ENCODE peak calls at places on chromosomes 5 and 9, in five cellular contexts. D, H, C, Y and E are unnamed samples.

GRCh38 chr5:180067986-180068385 is 3.6 kb downstream of the RNF130 start:
- DNase-seq in C (no peak), Y (no peak), H (no peak), D (no peak), E (no peak)

GRCh38 chr5:180467028-180467427 is 27.2 kb upstream of the CNOT6 start:
- DNase-seq in D (no peak), C (no peak), H (no peak), Y (no peak), E (no peak)

GRCh38 chr9:105114956-105115728 is 129.3 kb upstream of the SLC44A1 start:
- DNase-seq in C (peak; percentile 53), Y (no peak), D (no peak), H (peak; percentile 68), E (peak; percentile 40)

GRCh38 chr5:174409070-174409469 is 315.3 kb upstream of the MSX2 start:
- DNase-seq in C (no peak), D (no peak), Y (no peak), H (no peak), E (no peak)

GRCh38 chr9:98989036-98990000 is 45.6 kb downstream of the COL15A1 start:
- DNase-seq in H (peak; percentile 95), D (no peak), Y (peak; percentile 51), C (no peak), E (no peak)

GRCh38 chr9:22238809-22239684 is 207.6 kb upstream of the DMRTA1 start:
- DNase-seq in C (no peak), H (no peak), Y (no peak), D (peak; percentile 16), E (peak; percentile 14)

GRCh38 chr5:218457-219289 is 553 bp downstream of the SDHA start:
- DNase-seq in H (peak; percentile 41), C (peak; percentile 53), Y (peak; percentile 52), D (peak; percentile 28), E (peak; percentile 20)

GRCh38 chr5:126939887-126940286 is 90.5 kb downstream of the MARCHF3 start:
- DNase-seq in D (no peak), C (no peak), Y (no peak), H (no peak), E (no peak)

GRCh38 chr5:50744761-50745160 is 78.3 kb downstream of the PARP8 start:
- DNase-seq in C (no peak), Y (no peak), D (no peak), H (no peak), E (no peak)

GRCh38 chr9:37503736-37504135 is 18.0 kb downstream of the POLR1E start:
- DNase-seq in H (no peak), D (no peak), C (no peak), Y (no peak), E (no peak)

GRCh38 chr5:141992349-141992963 is 20.4 kb downstream of the GNPDA1 start:
- DNase-seq in H (peak; percentile 85), C (peak; percentile 86), D (peak; percentile 52), Y (peak; percentile 27), E (peak; percentile 40)

GRCh38 chr9:79362100-79363081 is 209.4 kb upstream of the TLE4 start:
- DNase-seq in C (no peak), D (peak; percentile 49), Y (peak; percentile 46), H (no peak), E (no peak)

GRCh38 chr9:114282926-114283325 is 40.0 kb upstream of the ORM1 start:
- DNase-seq in D (no peak), Y (no peak), C (no peak), H (no peak), E (no peak)

GRCh38 chr5:158943057-158943456 is 156.7 kb downstream of the EBF1 start:
- DNase-seq in Y (no peak), H (peak; percentile 55), D (no peak), C (no peak), E (no peak)

GRCh38 chr5:142425286-142426065 is 100.7 kb upstream of the SPRY4 start:
- DNase-seq in D (no peak), Y (no peak), H (no peak), C (no peak), E (no peak)

GRCh38 chr9:136848393-136849037 is 694 bp upstream of the PHPT1 start:
- DNase-seq in D (peak; percentile 22), C (no peak), H (no peak), Y (peak; percentile 72), E (no peak)

GRCh38 chr9:12785251-12785880 is 10.5 kb downstream of the LURAP1L start:
- DNase-seq in H (peak; percentile 62), Y (peak; percentile 28), D (no peak), C (no peak), E (no peak)

GRCh38 chr5:146726020-146726419 is 152.5 kb downstream of the PPP2R2B start:
- DNase-seq in C (no peak), D (no peak), Y (no peak), H (no peak), E (no peak)

GRCh38 chr5:5710471-5710870 is 288.0 kb downstream of the ICE1 start:
- DNase-seq in D (peak; percentile 29), Y (no peak), C (no peak), H (no peak), E (no peak)

GRCh38 chr5:33067291-33067690 is 356.2 kb downstream of the NPR3 start:
- DNase-seq in D (no peak), C (no peak), H (no peak), Y (no peak), E (no peak)

GRCh38 chr5:62780888-62781287 is 202.3 kb downstream of the LRRC70 start:
- DNase-seq in C (no peak), H (no peak), Y (no peak), D (no peak), E (no peak)

GRCh38 chr9:123411191-123411590 is 55.2 kb downstream of the CRB2 start:
- DNase-seq in C (no peak), Y (no peak), D (no peak), H (no peak), E (no peak)

GRCh38 chr5:93588586-93589347 is 5.7 kb downstream of the NR2F1 start:
- DNase-seq in D (no peak), C (peak; percentile 41), Y (no peak), H (no peak), E (no peak)

GRCh38 chr5:3325206-3325605 is 270.4 kb upstream of the IRX1 start:
- DNase-seq in C (no peak), D (no peak), H (no peak), Y (no peak), E (no peak)

GRCh38 chr9:88578486-88579362 is 43.7 kb downstream of the NXNL2 start:
- DNase-seq in C (peak; percentile 81), H (peak; percentile 71), Y (peak; percentile 18), D (peak; percentile 12), E (peak; percentile 28)

GRCh38 chr5:17267099-17267498 is 49.7 kb downstream of the BASP1 start:
- DNase-seq in D (no peak), Y (no peak), H (no peak), C (no peak), E (no peak)

GRCh38 chr9:81526587-81526986 is 162.8 kb downstream of the TLE1 start:
- DNase-seq in D (no peak), C (no peak), Y (no peak), H (no peak), E (no peak)

GRCh38 chr9:93304574-93305496 is 120.9 kb downstream of the WNK2 start:
- DNase-seq in D (no peak), Y (peak; percentile 22), C (peak; percentile 48), H (peak; percentile 50), E (no peak)